ENCODE peak calls at places on chromosomes 6 and 20, in four cellular contexts. W is AG09319, C is WERI-Rb-1, B is pancreas. R is an unnamed sample.

GRCh38 chr6:110554966-110555460 is 78.6 kb upstream of the SLC22A16 start:
- DNase-seq in B (no peak), W (no peak), C (no peak), R (no peak)

GRCh38 chr6:68778356-68779020 is 143.4 kb downstream of the ADGRB3 start:
- DNase-seq in B (no peak), C (peak), W (no peak), R (peak)

GRCh38 chr20:61331542-61331941 is 79.5 kb downstream of the CDH4 start:
- DNase-seq in B (no peak), W (no peak), C (peak), R (peak)

GRCh38 chr6:83124553-83124952 is 57.1 kb downstream of the DOP1A start:
- DNase-seq in C (no peak), B (no peak), W (no peak), R (no peak)

GRCh38 chr6:127069659-127070279 is 48.7 kb upstream of the RSPO3 start:
- DNase-seq in C (no peak), W (no peak), B (no peak), R (no peak)

GRCh38 chr6:137361701-137362100 is 132.5 kb downstream of the OLIG3 start:
- DNase-seq in W (no peak), C (no peak), B (no peak), R (no peak)

GRCh38 chr20:38426006-38426405 is 9.1 kb downstream of the SNHG17 start:
- DNase-seq in W (peak), B (no peak), C (no peak), R (no peak)

GRCh38 chr6:141208101-141208500 is 924.6 kb upstream of the GJE1 start:
- DNase-seq in W (no peak), C (no peak), B (no peak), R (no peak)

GRCh38 chr20:48773837-48774418 is 53.9 kb downstream of the PREX1 start:
- DNase-seq in W (no peak), B (no peak), C (no peak), R (no peak)

GRCh38 chr20:38046572-38046971 is 13.0 kb downstream of the RPRD1B start:
- DNase-seq in B (no peak), W (no peak), C (no peak), R (no peak)

GRCh38 chr6:73722318-73723060 is 26.5 kb downstream of the CD109 start:
- DNase-seq in C (no peak), B (no peak), W (peak), R (no peak)

GRCh38 chr6:31129130-31129529 is 8.9 kb upstream of the CDSN start:
- DNase-seq in B (no peak), W (no peak), C (no peak), R (no peak)

GRCh38 chr6:113475392-113475791 is 381.8 kb upstream of the MARCKS start:
- DNase-seq in W (no peak), C (no peak), B (no peak), R (no peak)

GRCh38 chr6:43770417-43771209 is 602 bp downstream of the VEGFA start:
- DNase-seq in W (peak), C (peak), B (peak), R (peak)

GRCh38 chr6:39445667-39446066 is 123.2 kb upstream of the KCNK16 start:
- DNase-seq in B (no peak), C (no peak), W (no peak), R (no peak)

GRCh38 chr6:22613695-22614094 is 44.3 kb downstream of the HDGFL1 start:
- DNase-seq in C (no peak), W (peak), B (no peak), R (no peak)

GRCh38 chr6:139522471-139523220 is 148.2 kb upstream of the CITED2 start:
- DNase-seq in W (no peak), C (no peak), B (no peak), R (no peak)

GRCh38 chr6:155346957-155347356 is 32.7 kb upstream of the TFB1M start:
- DNase-seq in W (no peak), B (no peak), C (no peak), R (no peak)

GRCh38 chr6:140354296-140354695 is 979.8 kb upstream of the CITED2 start:
- DNase-seq in C (no peak), B (no peak), W (no peak), R (no peak)

GRCh38 chr6:16897669-16898068 is 136.4 kb upstream of the ATXN1 start:
- DNase-seq in C (no peak), W (no peak), B (no peak), R (no peak)

GRCh38 chr6:35140991-35141720 is at the start of gene TCP11:
- DNase-seq in B (peak), C (no peak), W (no peak), R (peak)

GRCh38 chr6:68313911-68314310 is 321.2 kb upstream of the ADGRB3 start:
- DNase-seq in B (no peak), W (no peak), C (no peak), R (no peak)

GRCh38 chr20:57164872-57165271 is 101.6 kb downstream of the BMP7 start:
- DNase-seq in B (no peak), W (no peak), C (no peak), R (no peak)

GRCh38 chr20:35226126-35226774 is at the start of gene MMP24:
- DNase-seq in B (no peak), C (peak), W (no peak), R (peak)

GRCh38 chr20:45052698-45053440 is 48.1 kb downstream of the KCNS1 start:
- DNase-seq in B (no peak), W (peak), C (no peak), R (no peak)

GRCh38 chr6:23980965-23981364 is 145.1 kb upstream of the NRSN1 start:
- DNase-seq in B (no peak), C (no peak), W (no peak), R (no peak)

GRCh38 chr6:168133707-168134398 is 54.8 kb upstream of the FRMD1 start:
- DNase-seq in C (no peak), B (no peak), W (no peak), R (no peak)

GRCh38 chr6:36596359-36596758 is 2.2 kb downstream of the SRSF3 start:
- DNase-seq in W (no peak), C (no peak), B (no peak), R (no peak)

GRCh38 chr6:142377112-142377848 is 75.5 kb downstream of the ADGRG6 start:
- DNase-seq in B (no peak), W (no peak), C (peak), R (peak)

GRCh38 chr6:153312633-153313032 is 181.6 kb upstream of the RGS17 start:
- DNase-seq in B (peak), W (peak), C (peak), R (peak)
- TF ChIP-seq CTCF in B (no peak), W (peak), C (peak), R (no peak)

GRCh38 chr6:79234150-79235022 is at the start of gene HMGN3:
- DNase-seq in B (peak), C (peak), W (peak), R (peak)
- TF ChIP-seq CTCF in B (no peak), C (peak), W (peak), R (no peak)

GRCh38 chr6:147507162-147508072 is 1.1 kb upstream of the SAMD5 start:
- DNase-seq in W (no peak), B (peak), C (peak), R (peak)
- TF ChIP-seq CTCF in W (no peak), B (no peak), C (no peak), R (no peak)

GRCh38 chr20:50659975-50660670 is 31.2 kb downstream of the RIPOR3 start:
- DNase-seq in B (no peak), W (no peak), C (no peak), R (no peak)

GRCh38 chr20:50654899-50655298 is 36.4 kb downstream of the RIPOR3 start:
- DNase-seq in C (no peak), B (no peak), W (no peak), R (no peak)

GRCh38 chr20:50663095-50663821 is 28.1 kb downstream of the RIPOR3 start:
- DNase-seq in B (peak), W (no peak), C (peak), R (no peak)

GRCh38 chr20:50655325-50655880 is 35.9 kb downstream of the RIPOR3 start:
- DNase-seq in W (peak), C (no peak), B (no peak), R (no peak)

GRCh38 chr20:50658804-50659380 is 32.5 kb downstream of the RIPOR3 start:
- DNase-seq in B (no peak), W (no peak), C (no peak), R (no peak)
- TF ChIP-seq CTCF in B (no peak), W (no peak), C (no peak), R (no peak)

GRCh38 chr6:11462742-11463414 is 74.7 kb upstream of the TMEM170B start:
- DNase-seq in C (no peak), W (no peak), B (no peak), R (no peak)
- TF ChIP-seq CTCF in C (no peak), W (no peak), B (no peak), R (no peak)

DNA sequence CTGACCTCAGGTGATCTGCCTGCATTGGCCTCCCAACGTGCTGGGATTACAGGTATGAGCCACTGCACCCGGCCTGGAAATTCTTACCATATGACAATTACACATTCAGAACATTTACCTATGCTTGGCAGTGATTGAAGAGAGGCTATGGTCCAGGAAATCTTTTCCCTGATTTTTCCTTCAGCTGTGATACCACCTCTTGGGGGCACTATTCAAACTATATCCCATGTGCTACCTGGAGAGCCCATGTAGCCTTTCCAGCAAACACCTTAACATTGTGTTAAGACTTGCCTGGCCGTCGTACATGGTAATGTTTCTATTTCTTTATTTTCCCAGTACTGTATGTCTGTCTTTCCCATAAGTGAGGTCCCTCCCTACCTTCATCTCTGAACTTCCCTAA is 61.7 kb upstream of the C20orf144 start:
- DNase-seq in W (no peak), B (no peak), C (no peak), R (no peak)
- TF ChIP-seq CTCF in W (no peak), B (no peak), C (no peak), R (no peak)

GRCh38 chr20:14561733-14562132 is 224.3 kb upstream of the FLRT3 start:
- DNase-seq in W (no peak), C (no peak), B (no peak), R (no peak)
- TF ChIP-seq CTCF in W (peak), C (no peak), B (no peak), R (no peak)

GRCh38 chr20:3714092-3714491 is 1.7 kb upstream of the SIGLEC1 start:
- DNase-seq in C (no peak), W (no peak), B (no peak), R (no peak)

GRCh38 chr20:3710703-3711417 is 1.5 kb downstream of the SIGLEC1 start:
- DNase-seq in C (peak), W (peak), B (peak), R (peak)

GRCh38 chr20:3710027-3710426 is 2.4 kb downstream of the SIGLEC1 start:
- DNase-seq in W (no peak), C (peak), B (peak), R (no peak)

GRCh38 chr20:3712279-3712873 is at the start of gene SIGLEC1:
- DNase-seq in B (peak), C (no peak), W (no peak), R (no peak)

DNA sequence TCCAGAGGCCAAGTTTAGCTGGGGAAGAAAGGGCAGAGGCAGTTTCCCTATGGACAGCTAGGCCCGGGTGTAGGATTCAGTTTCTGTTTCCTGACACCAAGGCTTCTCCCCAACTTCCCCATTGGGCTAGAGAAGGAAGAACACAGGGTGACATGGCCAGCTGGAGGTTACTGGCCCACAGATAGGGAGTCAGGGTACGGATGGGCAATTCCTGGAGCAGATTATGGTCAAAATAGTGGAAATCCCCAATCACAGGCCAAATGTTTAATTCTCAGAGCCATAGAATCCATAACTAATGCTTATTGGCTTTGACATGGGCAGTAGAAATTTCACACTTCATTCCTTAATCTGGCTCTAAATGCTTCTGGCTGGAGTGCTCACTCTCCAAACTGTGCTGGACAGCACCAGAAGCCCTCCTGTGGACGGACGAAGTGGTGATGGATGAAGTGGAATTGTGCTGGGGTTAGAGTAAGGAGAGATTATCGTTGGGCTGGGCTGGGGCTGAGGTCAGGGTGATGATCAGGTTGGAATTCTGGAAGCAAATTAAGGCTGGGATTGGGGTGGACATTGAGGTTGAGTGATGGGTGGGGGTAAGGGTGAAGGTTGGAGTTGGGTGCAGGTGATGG is 869 bp downstream of the SIGLEC1 start:
- DNase-seq in W (no peak), B (no peak), C (no peak), R (no peak)
- TF ChIP-seq CTCF in W (no peak), B (no peak), C (no peak), R (no peak)

GRCh38 chr6:160679402-160679769 is 15.3 kb upstream of the LPA start:
- DNase-seq in B (peak), W (no peak), C (peak), R (peak)
- TF ChIP-seq CTCF in B (peak), W (no peak), C (peak), R (peak)

DNA sequence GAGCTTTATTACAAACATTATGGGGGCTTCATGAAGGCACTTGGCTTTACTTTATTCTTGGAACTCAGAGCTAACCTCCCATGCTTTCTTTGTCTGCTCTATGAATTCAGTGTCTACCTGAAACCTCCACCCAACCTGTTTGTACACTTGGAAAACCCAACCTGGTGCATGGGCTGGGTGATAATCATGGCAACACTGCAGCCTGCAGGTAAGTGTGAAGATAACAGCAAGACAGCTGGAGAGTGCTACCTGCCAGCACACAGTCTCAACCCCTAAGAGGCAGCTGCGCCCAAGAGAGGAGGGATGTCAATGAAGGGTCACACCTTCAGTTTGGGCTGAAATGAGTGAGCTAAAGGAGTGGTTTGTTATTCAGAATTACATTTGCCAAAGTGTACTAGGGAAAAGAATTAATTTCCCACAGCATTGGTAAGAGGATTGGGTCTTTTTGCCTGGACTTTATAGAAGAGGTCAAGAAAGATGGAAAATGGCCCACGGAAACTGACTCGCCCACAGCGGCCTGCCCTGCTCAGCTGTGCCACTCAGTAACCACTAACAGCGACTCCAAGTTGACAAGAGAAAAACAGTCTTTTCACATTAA is 24.4 kb downstream of the FOXQ1 start:
- DNase-seq in B (no peak), C (peak), W (no peak), R (no peak)
- TF ChIP-seq CTCF in B (peak), C (peak), W (peak), R (no peak)